ENCODE peak calls at places on chromosome 4, in nine cellular contexts. One of them, this sample, is unnamed. For H3K27me3 and H3K4me1, the result is how much of the 10 kb centered on the place peaks cover.

GRCh38 chr4:48939785-48940184 is 33.2 kb upstream of the OCIAD2 start:
- DNase-seq in lung: no peak
- DNase-seq in esophagus squamous epithelium: no peak
- DNase-seq in tibial nerve: no peak
- DNase-seq in CD4-positive, CD25-positive, alpha-beta regulatory T cell: no peak
- DNase-seq in IMR-90: peak
- DNase-seq in uterus: no peak
- DNase-seq in upper lobe of right lung: no peak
- DNase-seq in suprapubic skin: no peak
- DNase-seq in this sample: peak

GRCh38 chr4:65566473-65566872 is 103.8 kb downstream of the EPHA5 start:
- DNase-seq in uterus: no peak
- DNase-seq in CD4-positive, CD25-positive, alpha-beta regulatory T cell: no peak
- DNase-seq in suprapubic skin: no peak
- DNase-seq in lung: no peak
- DNase-seq in tibial nerve: no peak
- DNase-seq in esophagus squamous epithelium: no peak
- DNase-seq in upper lobe of right lung: no peak
- DNase-seq in IMR-90: no peak
- DNase-seq in this sample: no peak

GRCh38 chr4:64271601-64272081 is 137.6 kb downstream of the TECRL start:
- DNase-seq in IMR-90: no peak
- DNase-seq in upper lobe of right lung: no peak
- DNase-seq in esophagus squamous epithelium: no peak
- DNase-seq in tibial nerve: no peak
- DNase-seq in suprapubic skin: no peak
- DNase-seq in lung: no peak
- DNase-seq in uterus: no peak
- DNase-seq in CD4-positive, CD25-positive, alpha-beta regulatory T cell: no peak
- DNase-seq in this sample: no peak

GRCh38 chr4:145195167-145195952 is 15.0 kb upstream of the OTUD4 start:
- DNase-seq in suprapubic skin: no peak
- DNase-seq in upper lobe of right lung: no peak
- DNase-seq in CD4-positive, CD25-positive, alpha-beta regulatory T cell: no peak
- DNase-seq in lung: no peak
- DNase-seq in tibial nerve: no peak
- DNase-seq in IMR-90: no peak
- DNase-seq in uterus: no peak
- DNase-seq in esophagus squamous epithelium: no peak
- DNase-seq in this sample: no peak

GRCh38 chr4:31349907-31350306 is 629.7 kb downstream of the PCDH7 start:
- DNase-seq in CD4-positive, CD25-positive, alpha-beta regulatory T cell: no peak
- DNase-seq in lung: no peak
- DNase-seq in upper lobe of right lung: no peak
- DNase-seq in IMR-90: no peak
- DNase-seq in uterus: no peak
- DNase-seq in tibial nerve: no peak
- DNase-seq in esophagus squamous epithelium: no peak
- DNase-seq in suprapubic skin: no peak
- DNase-seq in this sample: no peak

GRCh38 chr4:135319685-135320084 is 1118.1 kb upstream of the PABPC4L start:
- DNase-seq in esophagus squamous epithelium: no peak
- DNase-seq in suprapubic skin: no peak
- DNase-seq in CD4-positive, CD25-positive, alpha-beta regulatory T cell: no peak
- DNase-seq in uterus: no peak
- DNase-seq in upper lobe of right lung: no peak
- DNase-seq in IMR-90: no peak
- DNase-seq in tibial nerve: no peak
- DNase-seq in lung: no peak
- DNase-seq in this sample: no peak

GRCh38 chr4:37661643-37662221 is 24.4 kb downstream of the RELL1 start:
- DNase-seq in esophagus squamous epithelium: no peak
- DNase-seq in CD4-positive, CD25-positive, alpha-beta regulatory T cell: no peak
- DNase-seq in uterus: no peak
- DNase-seq in tibial nerve: no peak
- DNase-seq in lung: no peak
- DNase-seq in IMR-90: peak
- DNase-seq in upper lobe of right lung: no peak
- DNase-seq in suprapubic skin: no peak
- DNase-seq in this sample: peak

GRCh38 chr4:4782969-4783368 is 76.5 kb upstream of the MSX1 start:
- DNase-seq in uterus: no peak
- DNase-seq in CD4-positive, CD25-positive, alpha-beta regulatory T cell: no peak
- DNase-seq in esophagus squamous epithelium: no peak
- DNase-seq in tibial nerve: no peak
- DNase-seq in IMR-90: peak
- DNase-seq in lung: no peak
- DNase-seq in suprapubic skin: no peak
- DNase-seq in upper lobe of right lung: no peak
- DNase-seq in this sample: peak

GRCh38 chr4:158809611-158810486 is 41.0 kb downstream of the FNIP2 start:
- DNase-seq in CD4-positive, CD25-positive, alpha-beta regulatory T cell: peak
- DNase-seq in upper lobe of right lung: no peak
- DNase-seq in suprapubic skin: no peak
- DNase-seq in IMR-90: peak
- DNase-seq in uterus: no peak
- DNase-seq in tibial nerve: no peak
- DNase-seq in esophagus squamous epithelium: no peak
- DNase-seq in lung: no peak
- DNase-seq in this sample: peak

GRCh38 chr4:82555279-82555678 is 6.5 kb downstream of the TMEM150C start:
- DNase-seq in suprapubic skin: no peak
- DNase-seq in lung: no peak
- DNase-seq in tibial nerve: no peak
- DNase-seq in CD4-positive, CD25-positive, alpha-beta regulatory T cell: no peak
- DNase-seq in esophagus squamous epithelium: no peak
- DNase-seq in IMR-90: no peak
- DNase-seq in upper lobe of right lung: no peak
- DNase-seq in uterus: no peak
- DNase-seq in this sample: no peak

GRCh38 chr4:120808475-120809141 is 113.9 kb downstream of the PRDM5 start:
- DNase-seq in suprapubic skin: no peak
- DNase-seq in IMR-90: no peak
- DNase-seq in upper lobe of right lung: no peak
- DNase-seq in CD4-positive, CD25-positive, alpha-beta regulatory T cell: no peak
- DNase-seq in uterus: no peak
- DNase-seq in tibial nerve: no peak
- DNase-seq in lung: no peak
- DNase-seq in esophagus squamous epithelium: no peak
- DNase-seq in this sample: no peak

GRCh38 chr4:188660796-188661195 is 521.6 kb downstream of the TRIML1 start:
- DNase-seq in upper lobe of right lung: no peak
- DNase-seq in lung: no peak
- DNase-seq in suprapubic skin: no peak
- DNase-seq in tibial nerve: no peak
- DNase-seq in esophagus squamous epithelium: no peak
- DNase-seq in CD4-positive, CD25-positive, alpha-beta regulatory T cell: no peak
- DNase-seq in uterus: no peak
- DNase-seq in IMR-90: no peak
- DNase-seq in this sample: no peak

GRCh38 chr4:158172558-158173258 is at the start of gene GASK1B:
- DNase-seq in suprapubic skin: no peak
- DNase-seq in tibial nerve: peak
- DNase-seq in esophagus squamous epithelium: no peak
- DNase-seq in CD4-positive, CD25-positive, alpha-beta regulatory T cell: no peak
- DNase-seq in upper lobe of right lung: no peak
- DNase-seq in uterus: peak
- DNase-seq in IMR-90: peak
- DNase-seq in lung: no peak
- DNase-seq in this sample: peak

GRCh38 chr4:6372649-6373525 is 99.5 kb downstream of the PPP2R2C start:
- DNase-seq in uterus: no peak
- DNase-seq in IMR-90: peak
- DNase-seq in upper lobe of right lung: no peak
- DNase-seq in CD4-positive, CD25-positive, alpha-beta regulatory T cell: peak
- DNase-seq in esophagus squamous epithelium: no peak
- DNase-seq in tibial nerve: no peak
- DNase-seq in suprapubic skin: no peak
- DNase-seq in lung: no peak
- DNase-seq in this sample: peak

DNA sequence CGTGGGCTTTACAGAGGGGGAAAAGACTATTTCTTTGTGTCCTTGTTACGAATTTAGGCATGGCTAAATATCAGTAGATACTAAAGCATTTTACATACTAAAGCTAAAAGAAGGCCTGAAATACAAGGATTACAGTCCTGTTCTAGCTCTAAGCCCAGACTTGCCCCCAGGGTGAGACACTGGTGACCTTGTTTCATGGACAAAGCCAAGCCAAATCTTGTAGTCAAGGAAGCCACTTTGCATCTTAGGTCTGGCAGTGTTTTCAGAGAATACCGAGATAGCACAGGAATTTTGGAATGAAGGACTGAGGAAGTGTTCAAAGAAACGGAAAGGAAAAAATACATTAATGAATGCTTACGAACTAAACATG is 733 bp upstream of the G3BP2 start:
- DNase-seq in CD4-positive, CD25-positive, alpha-beta regulatory T cell: no peak
- DNase-seq in esophagus squamous epithelium: no peak
- DNase-seq in lung: no peak
- DNase-seq in tibial nerve: no peak
- DNase-seq in uterus: no peak
- DNase-seq in suprapubic skin: no peak
- DNase-seq in upper lobe of right lung: no peak
- DNase-seq in IMR-90: no peak
- DNase-seq in this sample: no peak
- H3K4me3 ChIP-seq in CD4-positive, CD25-positive, alpha-beta regulatory T cell: peak
- H3K4me3 ChIP-seq in esophagus squamous epithelium: peak
- H3K4me3 ChIP-seq in lung: peak
- H3K4me3 ChIP-seq in tibial nerve: peak
- H3K4me3 ChIP-seq in uterus: peak
- H3K4me3 ChIP-seq in suprapubic skin: peak
- H3K4me3 ChIP-seq in upper lobe of right lung: peak
- H3K4me3 ChIP-seq in IMR-90: peak
- H3K4me3 ChIP-seq in this sample: peak

DNA sequence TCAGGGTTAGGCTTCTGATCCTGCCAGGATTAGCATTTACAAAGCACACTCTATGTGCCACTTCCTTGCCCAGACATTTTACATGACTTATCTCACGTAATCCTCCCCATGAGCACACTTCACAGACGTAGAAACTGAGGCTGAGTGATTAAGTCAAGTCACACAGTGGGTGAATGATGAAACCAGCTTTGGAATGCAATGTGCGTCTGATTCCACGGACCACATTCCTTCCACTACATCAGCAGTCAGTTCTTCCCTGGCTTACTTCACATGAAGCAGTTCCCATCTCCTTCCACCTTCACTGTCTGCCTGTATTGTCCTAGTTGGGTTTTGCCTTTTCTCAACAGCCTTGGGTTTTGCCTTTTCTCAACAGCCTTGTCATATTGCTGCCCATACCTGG is 134.3 kb upstream of the PPARGC1A start:
- DNase-seq in uterus: no peak
- DNase-seq in IMR-90: peak
- DNase-seq in tibial nerve: no peak
- DNase-seq in lung: no peak
- DNase-seq in suprapubic skin: no peak
- DNase-seq in CD4-positive, CD25-positive, alpha-beta regulatory T cell: no peak
- DNase-seq in upper lobe of right lung: no peak
- DNase-seq in esophagus squamous epithelium: no peak
- DNase-seq in this sample: peak
- H3K27me3 ChIP-seq in uterus: under half
- H3K27me3 ChIP-seq in IMR-90: under half
- H3K27me3 ChIP-seq in tibial nerve: under half
- H3K27me3 ChIP-seq in lung: under half
- H3K27me3 ChIP-seq in suprapubic skin: under half
- H3K27me3 ChIP-seq in CD4-positive, CD25-positive, alpha-beta regulatory T cell: under half
- H3K27me3 ChIP-seq in upper lobe of right lung: under half
- H3K27me3 ChIP-seq in esophagus squamous epithelium: under half
- H3K27me3 ChIP-seq in this sample: under half

DNA sequence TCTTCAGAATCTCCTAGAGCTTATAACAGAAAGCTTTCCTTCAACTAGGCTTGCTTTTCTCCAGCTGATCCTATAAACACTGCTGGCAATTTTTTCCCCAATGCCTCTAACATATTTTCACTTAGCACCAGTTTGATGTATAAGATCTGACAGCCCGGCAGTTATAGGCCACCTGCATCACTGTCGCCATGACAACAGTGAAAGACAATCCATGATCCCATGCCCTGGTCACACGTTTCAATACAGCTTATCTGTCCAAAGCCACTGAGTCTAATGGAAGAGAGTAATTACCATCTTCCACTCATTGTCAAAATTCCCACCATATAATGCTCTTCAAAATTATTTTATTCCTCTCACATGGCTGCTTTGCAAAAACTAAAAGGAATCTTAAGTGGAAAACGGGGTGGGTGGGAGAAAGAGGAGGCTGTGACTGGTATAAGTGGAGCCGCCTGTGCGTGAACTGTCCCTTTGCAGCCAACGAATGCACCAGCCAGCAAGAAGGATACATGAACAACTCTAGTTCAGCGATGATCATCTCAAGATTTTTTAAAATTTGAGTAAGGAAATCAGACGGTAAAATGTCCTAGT is 44.3 kb downstream of the MAML3 start:
- DNase-seq in CD4-positive, CD25-positive, alpha-beta regulatory T cell: no peak
- DNase-seq in lung: no peak
- DNase-seq in IMR-90: no peak
- DNase-seq in tibial nerve: no peak
- DNase-seq in esophagus squamous epithelium: no peak
- DNase-seq in upper lobe of right lung: no peak
- DNase-seq in suprapubic skin: no peak
- DNase-seq in uterus: no peak
- DNase-seq in this sample: no peak
- H3K4me1 ChIP-seq in CD4-positive, CD25-positive, alpha-beta regulatory T cell: under half
- H3K4me1 ChIP-seq in lung: under half
- H3K4me1 ChIP-seq in IMR-90: under half
- H3K4me1 ChIP-seq in tibial nerve: under half
- H3K4me1 ChIP-seq in esophagus squamous epithelium: under half
- H3K4me1 ChIP-seq in upper lobe of right lung: under half
- H3K4me1 ChIP-seq in suprapubic skin: under half
- H3K4me1 ChIP-seq in uterus: under half
- H3K4me1 ChIP-seq in this sample: under half

GRCh38 chr4:40755609-40756008 is 5.9 kb downstream of the NSUN7 start:
- DNase-seq in IMR-90: no peak
- DNase-seq in tibial nerve: no peak
- DNase-seq in upper lobe of right lung: no peak
- DNase-seq in lung: no peak
- DNase-seq in suprapubic skin: no peak
- DNase-seq in esophagus squamous epithelium: no peak
- DNase-seq in CD4-positive, CD25-positive, alpha-beta regulatory T cell: no peak
- DNase-seq in uterus: no peak
- DNase-seq in this sample: no peak

GRCh38 chr4:40749717-40750460 is at the start of gene NSUN7:
- DNase-seq in tibial nerve: no peak
- DNase-seq in lung: peak
- DNase-seq in uterus: peak
- DNase-seq in IMR-90: no peak
- DNase-seq in esophagus squamous epithelium: no peak
- DNase-seq in upper lobe of right lung: peak
- DNase-seq in suprapubic skin: peak
- DNase-seq in CD4-positive, CD25-positive, alpha-beta regulatory T cell: peak
- DNase-seq in this sample: peak

GRCh38 chr4:40747436-40747835 is 2.3 kb upstream of the NSUN7 start:
- DNase-seq in suprapubic skin: no peak
- DNase-seq in CD4-positive, CD25-positive, alpha-beta regulatory T cell: no peak
- DNase-seq in esophagus squamous epithelium: no peak
- DNase-seq in IMR-90: no peak
- DNase-seq in tibial nerve: no peak
- DNase-seq in upper lobe of right lung: no peak
- DNase-seq in lung: no peak
- DNase-seq in uterus: no peak
- DNase-seq in this sample: peak

GRCh38 chr4:40745585-40745984 is 4.2 kb upstream of the NSUN7 start:
- DNase-seq in CD4-positive, CD25-positive, alpha-beta regulatory T cell: no peak
- DNase-seq in upper lobe of right lung: no peak
- DNase-seq in IMR-90: no peak
- DNase-seq in uterus: no peak
- DNase-seq in esophagus squamous epithelium: no peak
- DNase-seq in lung: no peak
- DNase-seq in suprapubic skin: no peak
- DNase-seq in tibial nerve: no peak
- DNase-seq in this sample: no peak

GRCh38 chr4:40750461-40751258 is 905 bp downstream of the NSUN7 start:
- DNase-seq in lung: peak
- DNase-seq in suprapubic skin: no peak
- DNase-seq in upper lobe of right lung: no peak
- DNase-seq in IMR-90: no peak
- DNase-seq in esophagus squamous epithelium: no peak
- DNase-seq in tibial nerve: no peak
- DNase-seq in uterus: no peak
- DNase-seq in CD4-positive, CD25-positive, alpha-beta regulatory T cell: no peak
- DNase-seq in this sample: peak
- H3K4me3 ChIP-seq in lung: no peak
- H3K4me3 ChIP-seq in suprapubic skin: peak
- H3K4me3 ChIP-seq in upper lobe of right lung: peak
- H3K4me3 ChIP-seq in IMR-90: peak
- H3K4me3 ChIP-seq in esophagus squamous epithelium: peak
- H3K4me3 ChIP-seq in tibial nerve: peak
- H3K4me3 ChIP-seq in uterus: peak
- H3K4me3 ChIP-seq in CD4-positive, CD25-positive, alpha-beta regulatory T cell: no peak
- H3K4me3 ChIP-seq in this sample: peak